ENCODE peak calls at places on chromosome 5, in four cellular contexts. One of them, this sample, is unnamed.

GRCh38 chr5:138935466-138935865 is 60.3 kb upstream of the LRRTM2 start:
- DNase-seq in HCT116: no peak
- DNase-seq in GM04504: no peak
- DNase-seq in activated CD4-positive, alpha-beta memory T cell treated with anti-CD3 and anti-CD28 coated beads, Interleukin-2, amount 10 ng/mL, durations not matched to agents 7 days and 5 days: no peak
- DNase-seq in this sample: no peak

GRCh38 chr5:139524932-139525585 is 36.1 kb upstream of the UBE2D2 start:
- DNase-seq in HCT116: no peak
- DNase-seq in activated CD4-positive, alpha-beta memory T cell treated with anti-CD3 and anti-CD28 coated beads, Interleukin-2, amount 10 ng/mL, durations not matched to agents 7 days and 5 days: no peak
- DNase-seq in GM04504: no peak
- DNase-seq in this sample: no peak

GRCh38 chr5:67425514-67425913 is 228.9 kb upstream of the CD180 start:
- DNase-seq in activated CD4-positive, alpha-beta memory T cell treated with anti-CD3 and anti-CD28 coated beads, Interleukin-2, amount 10 ng/mL, durations not matched to agents 7 days and 5 days: no peak
- DNase-seq in GM04504: no peak
- DNase-seq in HCT116: no peak
- DNase-seq in this sample: peak; percentile 17

GRCh38 chr5:7244977-7245376 is 151.0 kb upstream of the ADCY2 start:
- DNase-seq in HCT116: no peak
- DNase-seq in activated CD4-positive, alpha-beta memory T cell treated with anti-CD3 and anti-CD28 coated beads, Interleukin-2, amount 10 ng/mL, durations not matched to agents 7 days and 5 days: no peak
- DNase-seq in GM04504: no peak
- DNase-seq in this sample: no peak

GRCh38 chr5:147169846-147170245 is 65.0 kb upstream of the STK32A start:
- DNase-seq in HCT116: no peak
- DNase-seq in activated CD4-positive, alpha-beta memory T cell treated with anti-CD3 and anti-CD28 coated beads, Interleukin-2, amount 10 ng/mL, durations not matched to agents 7 days and 5 days: no peak
- DNase-seq in GM04504: no peak
- DNase-seq in this sample: no peak

GRCh38 chr5:156096259-156096658 is 230.7 kb upstream of the SGCD start:
- DNase-seq in GM04504: peak; percentile 57
- DNase-seq in HCT116: no peak
- DNase-seq in activated CD4-positive, alpha-beta memory T cell treated with anti-CD3 and anti-CD28 coated beads, Interleukin-2, amount 10 ng/mL, durations not matched to agents 7 days and 5 days: no peak
- DNase-seq in this sample: no peak

GRCh38 chr5:36066540-36067210 is at the start of gene UGT3A2:
- DNase-seq in HCT116: no peak
- DNase-seq in GM04504: no peak
- DNase-seq in activated CD4-positive, alpha-beta memory T cell treated with anti-CD3 and anti-CD28 coated beads, Interleukin-2, amount 10 ng/mL, durations not matched to agents 7 days and 5 days: no peak
- DNase-seq in this sample: no peak

GRCh38 chr5:126938461-126938860 is 91.9 kb downstream of the MARCHF3 start:
- DNase-seq in HCT116: no peak
- DNase-seq in activated CD4-positive, alpha-beta memory T cell treated with anti-CD3 and anti-CD28 coated beads, Interleukin-2, amount 10 ng/mL, durations not matched to agents 7 days and 5 days: no peak
- DNase-seq in GM04504: peak; percentile 46
- DNase-seq in this sample: peak; percentile 78

GRCh38 chr5:75891736-75892135 is 174.5 kb upstream of the POC5 start:
- DNase-seq in HCT116: no peak
- DNase-seq in activated CD4-positive, alpha-beta memory T cell treated with anti-CD3 and anti-CD28 coated beads, Interleukin-2, amount 10 ng/mL, durations not matched to agents 7 days and 5 days: no peak
- DNase-seq in GM04504: no peak
- DNase-seq in this sample: no peak